ENCODE peak calls at places on chromosomes 4 and X, in nine cellular contexts. C is OCI-LY7; E is stimulated activated CD4-positive, alpha-beta T cell treated with anti-CD3 and anti-CD28 coated beads, Interleukin-4, amount 100 ng/mL, for 1 hour; V is right cardiac atrium; K is SIG-M5; D is BJ; T is H9; S is NCI-H774; W is lower lobe of right lung. L is an unnamed sample.

GRCh38 chr4:55078987-55079386 is 46.4 kb downstream of the KDR start:
- DNase-seq in C (no peak), E (no peak), V (peak; percentile 80), K (no peak), D (no peak), T (no peak), S (no peak), W (no peak), L (peak; percentile 64)

GRCh38 chr4:128597515-128597914 is 212.0 kb upstream of the JADE1 start:
- DNase-seq in C (no peak), E (no peak), V (no peak), K (no peak), D (no peak), T (no peak), S (no peak), W (no peak), L (no peak)

GRCh38 chrX:128439159-128439558 is 387.0 kb upstream of the ACTRT1 start:
- DNase-seq in C (no peak), E (no peak), V (no peak), K (no peak), D (no peak), T (no peak), S (peak; percentile 17), W (no peak), L (no peak)

GRCh38 chr4:120920666-120921065 is 1.9 kb downstream of the PRDM5 start:
- DNase-seq in C (no peak), E (no peak), V (no peak), K (no peak), D (no peak), T (no peak), S (no peak), W (no peak), L (no peak)

GRCh38 chrX:38857736-38858432 is 56.6 kb downstream of the MID1IP1 start:
- DNase-seq in C (no peak), E (no peak), V (no peak), K (no peak), D (no peak), T (no peak), S (no peak), W (no peak), L (no peak)

GRCh38 chrX:136747003-136747986 is 33.4 kb downstream of the ARHGEF6 start:
- DNase-seq in C (no peak), E (no peak), V (no peak), K (no peak), D (no peak), T (no peak), S (no peak), W (no peak), L (no peak)

GRCh38 chrX:21255207-21255606 is 119.0 kb upstream of the CNKSR2 start:
- DNase-seq in C (no peak), E (no peak), V (no peak), K (no peak), D (no peak), T (no peak), S (no peak), W (no peak), L (no peak)

GRCh38 chrX:56232221-56233082 is at the start of gene KLF8:
- DNase-seq in C (no peak), E (peak; percentile 22), V (peak; percentile 74), K (no peak), D (no peak), T (peak; percentile 77), S (no peak), W (peak; percentile 69), L (no peak)

GRCh38 chr4:145583656-145584055 is 35.5 kb upstream of the MMAA start:
- DNase-seq in C (no peak), E (no peak), V (no peak), K (no peak), D (no peak), T (no peak), S (no peak), W (no peak), L (no peak)

GRCh38 chr4:8373973-8374545 is 66.5 kb downstream of the ACOX3 start:
- DNase-seq in C (no peak), E (no peak), V (peak; percentile 49), K (no peak), D (no peak), T (no peak), S (no peak), W (peak; percentile 26), L (no peak)

GRCh38 chrX:118116308-118117068 is at the start of gene KLHL13:
- DNase-seq in C (no peak), E (peak; percentile 16), V (peak; percentile 74), K (no peak), D (no peak), T (peak; percentile 50), S (peak; percentile 60), W (peak; percentile 27), L (no peak)

GRCh38 chr4:104025251-104025650 is 305.5 kb upstream of the TACR3 start:
- DNase-seq in C (no peak), E (no peak), V (no peak), K (no peak), D (no peak), T (no peak), S (no peak), W (no peak), L (no peak)

GRCh38 chr4:168612435-168613139 is 115.7 kb downstream of the PALLD start:
- DNase-seq in C (no peak), E (no peak), V (no peak), K (no peak), D (no peak), T (no peak), S (no peak), W (no peak), L (peak; percentile 57)

GRCh38 chr4:188417181-188417580 is 277.9 kb downstream of the TRIML1 start:
- DNase-seq in C (no peak), E (no peak), V (no peak), K (no peak), D (no peak), T (peak; percentile 60), S (no peak), W (no peak), L (no peak)

GRCh38 chrX:72255445-72255844 is 16.6 kb upstream of the ERCC6L start:
- DNase-seq in C (no peak), E (no peak), V (no peak), K (no peak), D (no peak), T (peak; percentile 47), S (peak; percentile 44), W (peak; percentile 67), L (no peak)

GRCh38 chr4:133565379-133565778 is 416.3 kb downstream of the PCDH10 start:
- DNase-seq in C (no peak), E (no peak), V (no peak), K (no peak), D (no peak), T (no peak), S (peak; percentile 20), W (no peak), L (peak; percentile 81)

GRCh38 chrX:16120431-16120830 is 2.9 kb upstream of the GRPR start:
- DNase-seq in C (peak; percentile 27), E (no peak), V (no peak), K (no peak), D (no peak), T (no peak), S (no peak), W (no peak), L (no peak)

GRCh38 chr4:155802573-155802972 is 43.8 kb downstream of the GUCY1B1 start:
- DNase-seq in C (no peak), E (no peak), V (no peak), K (no peak), D (peak; percentile 35), T (no peak), S (no peak), W (no peak), L (no peak)

GRCh38 chr4:82823062-82823461 is 24.5 kb upstream of the SCD5 start:
- DNase-seq in C (no peak), E (no peak), V (no peak), K (no peak), D (no peak), T (no peak), S (no peak), W (no peak), L (no peak)

GRCh38 chr4:88527787-88528186 is 4.2 kb upstream of the PYURF start:
- DNase-seq in C (no peak), E (no peak), V (no peak), K (no peak), D (no peak), T (no peak), S (no peak), W (no peak), L (no peak)